ENCODE peak calls at places on chromosomes 12 and 14, in four cellular contexts. H, G, K and U are unnamed samples.

GRCh38 chr14:44833376-44833775 is 128.4 kb downstream of the KLHL28 start:
- DNase-seq in H (no peak), G (no peak), K (no peak), U (no peak)

GRCh38 chr12:6849976-6850560 is 1.0 kb downstream of the CDCA3 start:
- DNase-seq in H (no peak), G (no peak), K (no peak), U (no peak)

GRCh38 chr12:42277426-42278115 is 39.5 kb upstream of the YAF2 start:
- DNase-seq in H (no peak), G (no peak), K (no peak), U (no peak)

GRCh38 chr14:60204104-60204842 is 39.1 kb upstream of the DHRS7 start:
- DNase-seq in H (no peak), G (no peak), K (no peak), U (no peak)

GRCh38 chr12:96501908-96502307 is 12.5 kb downstream of the CFAP54 start:
- DNase-seq in H (no peak), G (no peak), K (no peak), U (no peak)

GRCh38 chr12:114744696-114745095 is 60.7 kb upstream of the TBX3 start:
- DNase-seq in H (no peak), G (peak; percentile 84), K (no peak), U (no peak)

GRCh38 chr12:30126944-30127343 is 343.2 kb upstream of the TMTC1 start:
- DNase-seq in H (no peak), G (no peak), K (no peak), U (no peak)

GRCh38 chr12:11730299-11731041 is 81.0 kb downstream of the ETV6 start:
- DNase-seq in H (no peak), G (no peak), K (no peak), U (no peak)

GRCh38 chr14:50399251-50400032 is 2.8 kb upstream of the CDKL1 start:
- DNase-seq in H (no peak), G (peak; percentile 10), K (no peak), U (no peak)

GRCh38 chr14:77615231-77616132 is 955 bp downstream of the SPTLC2 start:
- DNase-seq in H (no peak), G (no peak), K (no peak), U (no peak)

GRCh38 chr14:29805415-29806123 is 122.1 kb downstream of the PRKD1 start:
- DNase-seq in H (no peak), G (peak; percentile 86), K (peak; percentile 33), U (no peak)

GRCh38 chr12:110436231-110436630 is 13.9 kb downstream of the ARPC3 start:
- DNase-seq in H (no peak), G (no peak), K (no peak), U (no peak)

GRCh38 chr14:24853446-24853845 is 196.5 kb downstream of the STXBP6 start:
- DNase-seq in H (no peak), G (no peak), K (no peak), U (no peak)

GRCh38 chr14:90416649-90417237 is 19.9 kb downstream of the CALM1 start:
- DNase-seq in H (no peak), G (no peak), K (no peak), U (no peak)

GRCh38 chr14:103091041-103091882 is 3.3 kb upstream of the EXOC3L4 start:
- DNase-seq in H (no peak), G (no peak), K (no peak), U (no peak)

GRCh38 chr12:774051-774614 is 21.8 kb downstream of the WNK1 start:
- DNase-seq in H (no peak), G (no peak), K (no peak), U (no peak)

GRCh38 chr12:93060666-93061413 is 131.7 kb upstream of the EEA1 start:
- DNase-seq in H (no peak), G (peak; percentile 34), K (peak; percentile 61), U (no peak)

GRCh38 chr14:33307691-33308369 is 369.2 kb downstream of the NPAS3 start:
- DNase-seq in H (no peak), G (no peak), K (peak; percentile 53), U (peak; percentile 42)

GRCh38 chr14:92481811-92482559 is 31.6 kb upstream of the RIN3 start:
- DNase-seq in H (no peak), G (no peak), K (no peak), U (no peak)

GRCh38 chr14:37890095-37890494 is 294.7 kb downstream of the TTC6 start:
- DNase-seq in H (no peak), G (no peak), K (no peak), U (no peak)

GRCh38 chr12:31206038-31206670 is 119.8 kb downstream of the SINHCAF start:
- DNase-seq in H (no peak), G (no peak), K (no peak), U (no peak)

GRCh38 chr14:75752907-75753594 is 92.0 kb downstream of the TTLL5 start:
- DNase-seq in H (no peak), G (no peak), K (no peak), U (no peak)

GRCh38 chr14:29627141-29627540 is 300.5 kb downstream of the PRKD1 start:
- DNase-seq in H (no peak), G (no peak), K (no peak), U (no peak)

GRCh38 chr12:13462450-13462849 is 265.9 kb downstream of the EMP1 start:
- DNase-seq in H (no peak), G (no peak), K (no peak), U (no peak)

GRCh38 chr12:115341442-115341841 is 657.5 kb upstream of the TBX3 start:
- DNase-seq in H (no peak), G (peak; percentile 97), K (peak; percentile 81), U (peak; percentile 63)

GRCh38 chr12:16281157-16281556 is 3.7 kb upstream of the SLC15A5 start:
- DNase-seq in H (no peak), G (no peak), K (no peak), U (no peak)

GRCh38 chr14:22557846-22558220 is 31.2 kb downstream of the DAD1 start:
- DNase-seq in H (no peak), G (no peak), K (no peak), U (no peak)

GRCh38 chr14:30296956-30297405 is 262.0 kb upstream of the G2E3 start:
- DNase-seq in H (no peak), G (no peak), K (no peak), U (no peak)

GRCh38 chr12:4277856-4278581 is 4.5 kb downstream of the CCND2 start:
- DNase-seq in H (no peak), G (no peak), K (no peak), U (no peak)

GRCh38 chr12:4277205-4277543 is 3.6 kb downstream of the CCND2 start:
- DNase-seq in H (no peak), G (no peak), K (no peak), U (no peak)

GRCh38 chr12:4279120-4279690 is 5.6 kb downstream of the CCND2 start:
- DNase-seq in H (no peak), G (no peak), K (no peak), U (no peak)

GRCh38 chr12:4276524-4277204 is 3.1 kb downstream of the CCND2 start:
- DNase-seq in H (no peak), G (peak; percentile 69), K (peak; percentile 93), U (peak; percentile 77)

GRCh38 chr12:4278582-4278939 is 5.0 kb downstream of the CCND2 start:
- DNase-seq in H (no peak), G (no peak), K (peak; percentile 68), U (no peak)
- H3K27ac ChIP-seq in H (peak overlapping the region; percentile 20), G (no peak overlapping the region), K (peak overlapping the region; percentile 77), U (no peak overlapping the region)

DNA sequence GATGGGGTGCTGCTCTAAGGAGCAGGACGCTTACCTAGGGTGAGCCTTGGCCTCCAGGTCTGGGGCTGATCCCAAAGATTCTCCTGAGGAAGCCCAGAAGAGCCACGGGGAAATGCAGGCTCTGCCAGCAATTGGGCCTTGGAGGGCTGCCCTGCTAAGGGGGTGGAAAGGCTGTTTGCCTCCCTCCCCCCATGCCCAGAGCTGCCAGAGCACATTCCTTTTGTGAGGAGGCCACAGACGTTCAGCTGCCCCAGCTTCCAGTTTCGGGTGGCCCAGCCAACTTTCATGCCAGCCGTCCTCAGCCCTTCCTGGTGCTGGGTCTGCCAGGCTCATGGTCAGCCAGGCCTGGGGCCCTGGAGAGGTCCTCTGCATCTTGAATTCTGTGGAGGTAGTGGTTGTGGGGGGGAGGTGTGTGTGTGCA is 16.0 kb downstream of the KRT7 start:
- DNase-seq in H (no peak), G (no peak), K (peak; percentile 61), U (no peak)
- TF ChIP-seq CTCF in H (no peak), G (no peak), K (no peak), U (no peak)

GRCh38 chr12:64059685-64060084 is 162.4 kb downstream of the KICS2 start:
- DNase-seq in H (no peak), G (no peak), K (no peak), U (no peak)
- H3K27ac ChIP-seq in H (no peak overlapping the region), G (no peak overlapping the region), K (no peak overlapping the region), U (peak overlapping the region; percentile 64)

GRCh38 chr12:132259364-132259871 is 70.0 kb downstream of the GALNT9 start:
- DNase-seq in H (no peak), G (no peak), K (no peak), U (no peak)
- TF ChIP-seq CTCF in H (no peak), G (no peak), K (no peak), U (no peak)

DNA sequence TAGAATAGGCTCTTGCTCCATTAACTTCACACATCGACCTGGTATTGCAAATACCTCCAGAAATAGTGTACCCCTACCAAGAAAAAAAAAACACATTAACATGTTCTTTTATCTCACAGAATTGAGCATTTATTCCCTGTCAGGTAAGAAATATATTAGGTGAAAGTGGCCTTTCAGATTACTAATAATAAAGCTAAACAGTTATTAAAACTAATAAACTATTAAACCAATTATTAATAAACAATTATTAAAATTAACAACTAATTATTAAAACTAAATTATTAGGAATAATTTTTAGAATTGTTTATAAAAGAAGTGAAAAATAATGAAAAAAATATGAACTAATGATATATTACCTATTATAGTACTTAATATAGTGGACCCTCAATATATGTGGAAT is 7.2 kb upstream of the AK7 start:
- DNase-seq in H (no peak), G (no peak), K (no peak), U (no peak)
- H3K27ac ChIP-seq in H (no peak overlapping the region), G (no peak overlapping the region), K (no peak overlapping the region), U (no peak overlapping the region)

GRCh38 chr12:108232565-108232964 is 103.5 kb downstream of the WSCD2 start:
- DNase-seq in H (no peak), G (no peak), K (no peak), U (no peak)

GRCh38 chr12:108228746-108229145 is 99.7 kb downstream of the WSCD2 start:
- DNase-seq in H (no peak), G (no peak), K (no peak), U (no peak)

GRCh38 chr12:108234155-108234554 is 105.0 kb downstream of the CMKLR1 start:
- DNase-seq in H (no peak), G (no peak), K (peak; percentile 27), U (no peak)

GRCh38 chr12:108231909-108232434 is 102.9 kb downstream of the WSCD2 start:
- DNase-seq in H (no peak), G (no peak), K (no peak), U (no peak)

GRCh38 chr12:108231109-108231905 is 102.2 kb downstream of the WSCD2 start:
- DNase-seq in H (no peak), G (no peak), K (no peak), U (no peak)
- TF ChIP-seq CTCF in H (no peak), G (no peak), K (no peak), U (no peak)

GRCh38 chr14:21068521-21069387 is 1.4 kb upstream of the ARHGEF40 start:
- DNase-seq in H (no peak), G (no peak), K (peak; percentile 73), U (no peak)
- H3K27ac ChIP-seq in H (peak overlapping the region; percentile 88), G (peak overlapping the region; percentile 52), K (peak overlapping the region; percentile 93), U (peak overlapping the region; percentile 98)